ENCODE peak calls at places on chromosomes 4 and X, in nine cellular contexts. K, T, Q, C, P, I, G, Y and M are unnamed samples.

GRCh38 chr4:171676555-171677215 is 136.5 kb upstream of the GALNTL6 start:
- DNase-seq in G (no peak), K (no peak), P (no peak), Q (no peak), Y (no peak), I (no peak), C (no peak), T (no peak), M (no peak)

GRCh38 chr4:72112514-72113156 is 80.8 kb downstream of the NPFFR2 start:
- DNase-seq in K (no peak), G (no peak), Q (peak), T (no peak), Y (no peak), P (peak), C (no peak), I (peak), M (no peak)

GRCh38 chr4:8029689-8030088 is 90.0 kb upstream of the AFAP1 start:
- DNase-seq in Y (no peak), Q (no peak), G (no peak), T (no peak), K (no peak), C (no peak), I (peak), P (no peak), M (no peak)

GRCh38 chr4:8688041-8688907 is 95.7 kb downstream of the CPZ start:
- DNase-seq in T (peak), K (peak), Q (peak), Y (no peak), C (peak), G (no peak), I (no peak), P (peak), M (peak)

GRCh38 chr4:71304289-71304850 is 34.5 kb upstream of the SLC4A4 start:
- DNase-seq in I (no peak), P (peak), K (no peak), G (no peak), Y (no peak), T (no peak), Q (no peak), C (no peak), M (no peak)

GRCh38 chr4:144723471-144723870 is 77.5 kb downstream of the HHIP start:
- DNase-seq in I (no peak), Y (no peak), K (no peak), Q (no peak), G (no peak), T (no peak), P (no peak), C (no peak), M (no peak)

GRCh38 chrX:12360991-12361598 is 222.8 kb downstream of the FRMPD4 start:
- DNase-seq in C (no peak), Q (peak), I (no peak), P (peak), K (no peak), G (no peak), T (no peak), Y (no peak), M (no peak)

GRCh38 chrX:23993012-23993633 is 33.9 kb downstream of the KLHL15 start:
- DNase-seq in K (no peak), Q (no peak), T (no peak), G (no peak), P (no peak), Y (no peak), I (no peak), C (no peak), M (no peak)

GRCh38 chr4:174284181-174284886 is 623 bp downstream of the CEP44 start:
- DNase-seq in K (no peak), G (no peak), P (peak), Y (no peak), Q (peak), I (no peak), T (no peak), C (peak), M (no peak)

GRCh38 chr4:78776729-78777555 is 792 bp downstream of the BMP2K start:
- DNase-seq in Q (peak), Y (peak), K (peak), C (peak), G (peak), T (peak), I (no peak), P (peak), M (peak)

GRCh38 chr4:141027421-141027820 is 105.8 kb downstream of the RNF150 start:
- DNase-seq in C (no peak), P (peak), I (no peak), K (no peak), Y (no peak), Q (no peak), T (no peak), G (no peak), M (no peak)

GRCh38 chr4:159071178-159071968 is 31.5 kb upstream of the RAPGEF2 start:
- DNase-seq in P (peak), Y (no peak), T (no peak), C (peak), G (no peak), I (no peak), K (no peak), Q (peak), M (no peak)

GRCh38 chr4:146637853-146638800 is 566 bp upstream of the POU4F2 start:
- DNase-seq in K (peak), I (no peak), T (no peak), Y (no peak), Q (no peak), P (no peak), C (peak), G (no peak), M (peak)

GRCh38 chr4:169823685-169824084 is 65.9 kb upstream of the HPF1 start:
- DNase-seq in Y (no peak), K (no peak), C (peak), I (peak), Q (peak), G (no peak), P (peak), T (peak), M (peak)

GRCh38 chr4:10023806-10024205 is 2.5 kb upstream of the SLC2A9 start:
- DNase-seq in G (no peak), C (no peak), K (no peak), Y (no peak), T (no peak), I (no peak), Q (no peak), P (no peak), M (no peak)

GRCh38 chr4:133149932-133150642 is 993 bp downstream of the PCDH10 start:
- DNase-seq in Q (no peak), Y (no peak), G (no peak), I (no peak), T (no peak), K (no peak), C (peak), P (no peak), M (peak)

GRCh38 chr4:189548484-189549160 is 392.1 kb upstream of the FRG1 start:
- DNase-seq in C (no peak), G (no peak), T (no peak), I (no peak), P (no peak), Q (no peak), Y (no peak), K (no peak), M (no peak)

GRCh38 chrX:69305333-69306062 is 140.2 kb upstream of the PJA1 start:
- DNase-seq in Y (no peak), P (no peak), G (no peak), T (no peak), Q (no peak), K (no peak), C (peak), I (no peak), M (peak)

GRCh38 chrX:108018659-108019381 is 26.0 kb upstream of the VSIG1 start:
- DNase-seq in P (peak), T (no peak), Q (no peak), K (no peak), I (no peak), C (no peak), Y (peak), G (no peak), M (no peak)

GRCh38 chr4:130080872-130081451 is 985.0 kb downstream of the C4orf33 start:
- DNase-seq in Q (no peak), C (peak), T (no peak), P (no peak), G (no peak), Y (no peak), K (no peak), I (no peak), M (no peak)

GRCh38 chr4:149521611-149522010 is 294.0 kb downstream of the IQCM start:
- DNase-seq in T (no peak), G (no peak), C (no peak), I (peak), K (no peak), P (peak), Q (no peak), Y (no peak), M (no peak)

GRCh38 chr4:105896461-105896939 is 1.2 kb downstream of the NPNT start:
- DNase-seq in K (no peak), P (no peak), Y (no peak), G (no peak), T (no peak), Q (no peak), C (peak), I (no peak), M (no peak)

GRCh38 chr4:183838987-183839712 is 66.0 kb upstream of the STOX2 start:
- DNase-seq in T (no peak), K (no peak), Y (no peak), C (peak), P (peak), G (no peak), Q (peak), I (no peak), M (peak)

GRCh38 chr4:172830295-172830764 is 338.3 kb upstream of the GALNT7 start:
- DNase-seq in K (no peak), G (no peak), Y (no peak), P (peak), I (no peak), Q (peak), T (no peak), C (peak), M (no peak)

GRCh38 chrX:132277953-132278614 is 58.8 kb upstream of the RAP2C start:
- DNase-seq in G (no peak), Y (no peak), Q (no peak), K (no peak), T (no peak), I (no peak), P (no peak), C (no peak), M (no peak)

GRCh38 chr4:1249731-1250526 is 999 bp upstream of the CTBP1 start:
- DNase-seq in K (peak), Q (no peak), P (peak), T (no peak), I (no peak), G (no peak), Y (no peak), C (peak), M (no peak)

GRCh38 chr4:153497091-153497531 is 31.0 kb downstream of the TMEM131L start:
- DNase-seq in P (peak), Q (peak), G (no peak), T (no peak), C (no peak), I (no peak), K (no peak), Y (no peak), M (no peak)

GRCh38 chr4:139560396-139561084 is 4.5 kb upstream of the SETD7 start:
- DNase-seq in P (no peak), C (peak), T (no peak), K (no peak), Y (no peak), G (no peak), I (no peak), Q (no peak), M (no peak)

GRCh38 chrX:43225626-43226328 is 430.3 kb upstream of the MAOA start:
- DNase-seq in T (no peak), I (no peak), Q (peak), G (no peak), Y (no peak), K (no peak), P (no peak), C (no peak), M (no peak)

GRCh38 chr4:78565971-78566372 is 14.4 kb downstream of the ANXA3 start:
- DNase-seq in C (peak), K (no peak), P (peak), Q (peak), G (no peak), Y (no peak), T (no peak), I (no peak), M (no peak)

GRCh38 chr4:68021185-68021584 is 57.9 kb upstream of the TMPRSS11A start:
- DNase-seq in C (no peak), T (no peak), Y (no peak), G (no peak), P (peak), K (no peak), Q (no peak), I (no peak), M (no peak)

GRCh38 chr4:176883108-176883550 is 90.4 kb upstream of the VEGFC start:
- DNase-seq in Q (peak), K (no peak), T (no peak), I (no peak), P (peak), Y (no peak), C (no peak), G (no peak), M (no peak)

GRCh38 chr4:46856347-46856746 is 52.7 kb downstream of the COX7B2 start:
- DNase-seq in I (no peak), Q (no peak), K (no peak), G (no peak), Y (no peak), C (no peak), T (no peak), P (no peak), M (no peak)

GRCh38 chr4:84220990-84221389 is 278.1 kb downstream of the NKX6-1 start:
- DNase-seq in G (no peak), K (no peak), P (no peak), Y (no peak), C (no peak), T (no peak), I (no peak), Q (no peak), M (no peak)

GRCh38 chr4:140721088-140721421 is 35.1 kb downstream of the TBC1D9 start:
- DNase-seq in G (no peak), T (no peak), Q (no peak), C (no peak), Y (no peak), K (no peak), I (no peak), P (no peak), M (no peak)

GRCh38 chr4:64776820-64777219 is 367.6 kb upstream of the TECRL start:
- DNase-seq in T (no peak), I (no peak), K (no peak), Q (no peak), Y (no peak), P (no peak), G (no peak), C (no peak), M (no peak)

GRCh38 chr4:64777286-64777685 is 368.0 kb upstream of the TECRL start:
- DNase-seq in I (no peak), Q (no peak), T (no peak), G (no peak), C (no peak), P (peak), Y (no peak), K (no peak), M (no peak)

GRCh38 chr4:64771149-64771548 is 361.9 kb upstream of the TECRL start:
- DNase-seq in Q (no peak), P (peak), C (no peak), Y (no peak), T (no peak), K (no peak), I (no peak), G (no peak), M (no peak)

GRCh38 chr4:64774626-64775025 is 365.4 kb upstream of the TECRL start:
- DNase-seq in K (no peak), I (no peak), Q (no peak), G (no peak), T (no peak), Y (no peak), P (peak), C (no peak), M (no peak)
- TF ChIP-seq CTCF in K (no peak), I (no peak), Q (no peak), G (no peak), T (no peak), Y (no peak), P (no peak), C (no peak), M (no peak)

DNA sequence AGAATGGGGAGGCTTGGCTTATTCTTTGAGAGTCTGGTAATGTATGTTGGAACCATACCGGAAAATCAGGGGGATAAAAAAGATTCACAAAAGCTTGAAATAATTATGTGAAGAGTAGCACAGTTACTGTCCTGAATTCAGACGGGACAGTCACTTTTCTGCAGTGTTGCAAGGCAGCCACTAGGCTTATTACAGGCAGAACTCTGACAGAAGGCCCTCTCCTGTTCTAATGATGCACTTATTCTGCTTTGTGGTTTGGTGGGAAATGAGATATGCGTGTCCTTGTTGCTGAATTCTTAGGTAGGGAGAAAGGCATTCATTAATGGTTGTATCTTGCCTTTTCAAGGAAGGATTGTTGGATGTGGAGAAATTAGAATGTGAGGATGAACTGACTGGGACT is 37.2 kb downstream of the GUCY1B1 start:
- DNase-seq in C (peak), P (peak), Y (no peak), Q (peak), I (no peak), K (no peak), T (no peak), G (no peak), M (no peak)
- TF ChIP-seq CTCF in C (peak), P (peak), Y (no peak), Q (no peak), I (peak), K (peak), T (peak), G (peak), M (peak)

DNA sequence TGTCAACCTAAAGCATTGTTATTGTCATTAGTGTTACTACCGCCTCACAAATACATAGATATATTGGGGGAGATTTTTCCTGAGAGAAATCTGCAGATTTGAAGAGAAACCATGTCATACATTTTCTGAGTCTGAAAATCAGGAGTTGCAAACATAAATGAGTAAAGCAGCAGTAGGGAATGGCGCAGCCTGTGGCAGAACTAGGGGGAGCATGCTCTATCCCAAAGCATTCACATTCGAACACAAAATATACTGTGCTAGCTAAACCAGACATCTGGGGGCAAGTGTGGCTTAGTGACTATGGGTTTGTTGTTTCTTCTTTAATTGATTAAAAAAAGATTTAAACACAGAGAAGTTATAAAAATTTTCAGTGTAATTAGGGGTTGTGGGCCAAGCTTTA is 83.2 kb downstream of the CPE start:
- DNase-seq in I (no peak), T (no peak), Q (no peak), C (no peak), K (no peak), P (no peak), Y (no peak), G (no peak), M (no peak)
- TF ChIP-seq CTCF in I (no peak), T (peak), Q (no peak), C (peak), K (no peak), P (no peak), Y (no peak), G (no peak), M (no peak)

GRCh38 chr4:6607368-6608050 is 32.5 kb downstream of the MAN2B2 start:
- DNase-seq in K (no peak), I (no peak), Q (no peak), T (no peak), G (no peak), Y (no peak), C (no peak), P (no peak), M (no peak)

GRCh38 chr4:6610856-6611430 is 29.5 kb upstream of the MRFAP1 start:
- DNase-seq in P (no peak), C (no peak), Y (no peak), G (no peak), Q (no peak), T (no peak), K (no peak), I (no peak), M (no peak)

GRCh38 chr4:6606465-6607235 is 31.7 kb downstream of the MAN2B2 start:
- DNase-seq in Y (no peak), C (no peak), P (no peak), T (no peak), I (no peak), K (no peak), G (no peak), Q (no peak), M (no peak)

GRCh38 chr4:6609415-6610079 is 30.9 kb upstream of the MRFAP1 start:
- DNase-seq in P (no peak), Q (no peak), I (no peak), T (no peak), G (no peak), C (no peak), K (no peak), Y (no peak), M (no peak)

GRCh38 chr4:6608758-6609414 is 31.6 kb upstream of the MRFAP1 start:
- DNase-seq in I (no peak), Q (peak), P (no peak), T (no peak), C (peak), G (peak), Y (no peak), K (no peak), M (peak)
- TF ChIP-seq CTCF in I (no peak), Q (no peak), P (no peak), T (no peak), C (peak), G (peak), Y (no peak), K (no peak), M (no peak)

GRCh38 chrX:155666741-155667140 is 54.0 kb upstream of the TMLHE start:
- DNase-seq in G (no peak), Y (no peak), P (no peak), T (no peak), K (no peak), C (no peak), I (no peak), Q (no peak), M (no peak)

DNA sequence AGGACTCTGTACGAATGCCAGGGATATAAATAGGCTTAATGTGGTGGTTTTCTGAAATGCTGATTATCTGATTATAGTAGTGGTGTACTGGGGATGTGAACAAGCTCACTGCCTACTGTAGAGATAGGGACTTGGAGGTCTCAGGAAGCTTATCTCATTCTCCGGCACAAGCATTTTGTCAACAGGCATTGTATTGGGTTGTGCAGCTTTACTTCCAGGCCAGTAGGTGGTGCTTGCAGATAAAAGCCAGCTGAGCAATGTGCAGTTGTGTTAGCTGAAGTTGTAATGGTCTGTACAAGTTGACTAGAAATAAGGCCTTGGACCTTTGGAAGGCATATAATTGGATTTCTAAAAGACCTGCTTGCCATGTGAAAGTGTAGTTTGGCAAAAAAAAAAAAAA is 49.5 kb upstream of the TMLHE start:
- DNase-seq in Q (peak), I (no peak), G (no peak), C (peak), T (no peak), Y (no peak), K (no peak), P (peak), M (no peak)
- TF ChIP-seq CTCF in Q (no peak), I (peak), G (no peak), C (peak), T (no peak), Y (no peak), K (no peak), P (peak), M (peak)

DNA sequence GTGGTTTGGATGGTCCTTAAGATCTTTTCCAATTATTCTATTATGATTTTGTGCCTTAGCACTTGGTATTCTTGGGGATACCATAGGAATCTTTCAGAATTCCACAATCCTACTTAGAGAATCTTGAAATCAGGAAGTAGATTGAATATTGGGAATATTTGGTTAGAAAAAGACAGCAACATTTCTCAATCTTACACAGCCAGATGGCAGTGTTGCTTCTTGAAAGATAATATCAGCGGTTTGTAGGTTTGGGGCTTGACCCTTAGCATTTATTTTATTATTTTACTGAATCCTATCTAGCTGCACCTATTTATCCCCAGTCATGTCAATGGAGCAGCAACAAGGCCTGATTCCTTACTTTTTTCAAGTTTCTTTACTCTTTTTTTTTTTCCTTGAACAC is 28.6 kb downstream of the MAGEB1 start:
- DNase-seq in K (no peak), T (no peak), C (peak), Y (no peak), P (peak), G (no peak), Q (peak), I (no peak), M (no peak)
- TF ChIP-seq CTCF in K (no peak), T (peak), C (peak), Y (no peak), P (peak), G (peak), Q (peak), I (peak), M (no peak)